ENCODE peak calls at places on chromosomes 3 and 15, in six cellular contexts. L is CD8-positive, alpha-beta T cell; B is upper lobe of right lung; Q is HepG2; N is ascending aorta; E is breast epithelium. G is an unnamed sample.
A peak's percentile ranks its signal among the peaks of the same experiment; 100 is the strongest.

GRCh38 chr3:8909160-8909559 is 54.1 kb downstream of the RAD18 start:
- DNase-seq in L (no peak), B (no peak), Q (no peak), N (no peak), E (no peak), G (no peak)

GRCh38 chr3:56980798-56981390 is 79.6 kb upstream of the SPATA12 start:
- DNase-seq in L (no peak), B (no peak), Q (no peak), N (peak; percentile 32), E (no peak), G (peak; percentile 24)

GRCh38 chr3:158483701-158484100 is 87.3 kb upstream of the MLF1 start:
- DNase-seq in L (no peak), B (no peak), Q (no peak), N (no peak), E (no peak), G (no peak)

GRCh38 chr3:124395584-124396340 is 334.5 kb upstream of the UMPS start:
- DNase-seq in L (no peak), B (no peak), Q (no peak), N (no peak), E (no peak), G (peak; percentile 62)

GRCh38 chr15:73515520-73515919 is 72.6 kb downstream of the REC114 start:
- DNase-seq in L (no peak), B (no peak), Q (no peak), N (no peak), E (no peak), G (no peak)

GRCh38 chr3:107987036-107987557 is 103.7 kb downstream of the CD47 start:
- DNase-seq in L (no peak), B (no peak), Q (peak; percentile 46), N (no peak), E (peak; percentile 77), G (peak; percentile 75)

GRCh38 chr15:90210593-90210992 is 9.5 kb downstream of the SEMA4B start:
- DNase-seq in L (no peak), B (no peak), Q (no peak), N (no peak), E (no peak), G (peak; percentile 47)

GRCh38 chr15:36911322-36911944 is 188.9 kb downstream of the MEIS2 start:
- DNase-seq in L (no peak), B (no peak), Q (peak; percentile 21), N (no peak), E (no peak), G (no peak)

GRCh38 chr15:49313650-49314049 is 109.4 kb upstream of the FGF7 start:
- DNase-seq in L (no peak), B (no peak), Q (no peak), N (no peak), E (no peak), G (no peak)

GRCh38 chr15:59917504-59918157 is 86.5 kb upstream of the FOXB1 start:
- DNase-seq in L (peak; percentile 77), B (peak; percentile 73), Q (peak; percentile 50), N (no peak), E (peak; percentile 55), G (no peak)

GRCh38 chr3:171056528-171056927 is 30.0 kb upstream of the SLC2A2 start:
- DNase-seq in L (no peak), B (no peak), Q (peak; percentile 35), N (no peak), E (no peak), G (no peak)

GRCh38 chr15:67762610-67763368 is 62.5 kb upstream of the SKOR1 start:
- DNase-seq in L (no peak), B (no peak), Q (no peak), N (no peak), E (no peak), G (no peak)

GRCh38 chr3:72345237-72345878 is 502.9 kb downstream of the SHQ1 start:
- DNase-seq in L (no peak), B (no peak), Q (no peak), N (no peak), E (no peak), G (no peak)

GRCh38 chr15:50067254-50067653 is 51.8 kb downstream of the ATP8B4 start:
- DNase-seq in L (no peak), B (no peak), Q (no peak), N (no peak), E (no peak), G (no peak)

GRCh38 chr15:31481157-31481556 is 154.5 kb downstream of the KLF13 start:
- DNase-seq in L (peak; percentile 41), B (no peak), Q (no peak), N (no peak), E (no peak), G (no peak)

GRCh38 chr15:72231847-72232461 is 964 bp upstream of the PKM start:
- DNase-seq in L (peak; percentile 65), B (no peak), Q (peak; percentile 63), N (no peak), E (no peak), G (no peak)

GRCh38 chr3:138694287-138695007 is 85.9 kb downstream of the FAIM start:
- DNase-seq in L (no peak), B (no peak), Q (no peak), N (no peak), E (no peak), G (no peak)

GRCh38 chr15:66679657-66680108 is 22.4 kb upstream of the SMAD6 start:
- DNase-seq in L (no peak), B (no peak), Q (peak; percentile 89), N (no peak), E (no peak), G (peak; percentile 52)

GRCh38 chr3:126216416-126216815 is 36.0 kb upstream of the ALDH1L1 start:
- DNase-seq in L (no peak), B (no peak), Q (no peak), N (no peak), E (no peak), G (no peak)
- H3K27ac ChIP-seq in L (no peak overlapping the region), B (no peak overlapping the region), Q (no peak overlapping the region), N (no peak overlapping the region), E (no peak overlapping the region), G (no peak overlapping the region)

GRCh38 chr3:39378092-39378491 is 5.1 kb upstream of the SLC25A38 start:
- DNase-seq in L (peak; percentile 68), B (no peak), Q (peak; percentile 59), N (no peak), E (no peak), G (no peak)
- TF ChIP-seq CTCF in L (peak; percentile 65), B (peak; percentile 67), Q (peak; percentile 87), N (no peak), E (peak; percentile 47), G (peak; percentile 70)

GRCh38 chr3:32835943-32836342 is 18.1 kb downstream of the TRIM71 start:
- DNase-seq in L (no peak), B (peak; percentile 13), Q (no peak), N (no peak), E (no peak), G (no peak)
- H3K27ac ChIP-seq in L (no peak overlapping the region), B (no peak overlapping the region), Q (peak overlapping the region; percentile 100), N (no peak overlapping the region), E (no peak overlapping the region), G (no peak overlapping the region)

DNA sequence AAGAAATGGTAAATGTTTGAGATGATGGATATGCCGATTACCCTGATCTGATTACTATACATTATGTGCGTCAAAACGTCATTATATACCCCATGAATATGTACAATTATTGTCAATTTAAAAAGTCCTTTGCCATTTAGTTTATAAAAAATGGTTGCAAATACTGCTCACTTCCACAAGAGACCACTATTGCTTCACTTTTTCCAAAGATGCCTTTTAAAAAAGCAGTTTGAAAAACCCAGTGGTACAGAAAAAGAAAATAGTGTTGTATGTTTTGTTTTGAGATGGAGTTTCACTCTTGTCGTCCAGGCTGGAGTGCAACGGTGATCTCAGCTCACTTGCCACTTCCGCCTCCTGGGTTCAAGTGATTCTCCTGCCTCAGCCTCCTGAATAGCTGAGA is 39.3 kb downstream of the EDEM1 start:
- DNase-seq in L (no peak), B (no peak), Q (peak; percentile 5), N (no peak), E (no peak), G (no peak)
- TF ChIP-seq CTCF in L (peak; percentile 17), B (peak; percentile 32), Q (peak; percentile 53), N (peak; percentile 43), E (peak; percentile 48), G (peak; percentile 53)